ENCODE peak calls at places on chromosomes 6 and 20, in eight cellular contexts. C, Y, T, W, D, L, K and P are unnamed samples.

GRCh38 chr6:3876131-3876530 is 27.0 kb downstream of the FAM50B start:
- DNase-seq in W (no peak), K (no peak), Y (no peak), T (peak; percentile 85), C (no peak), L (no peak), D (no peak), P (no peak)

GRCh38 chr6:31180500-31180899 is 10.0 kb upstream of the POU5F1 start:
- DNase-seq in C (peak; percentile 93), L (no peak), Y (no peak), D (peak; percentile 51), W (peak; percentile 64), T (peak; percentile 32), K (peak; percentile 69), P (no peak)

GRCh38 chr6:101851911-101852310 is 458.4 kb downstream of the GRIK2 start:
- DNase-seq in D (peak; percentile 9), K (no peak), Y (no peak), C (no peak), L (no peak), T (no peak), W (no peak), P (no peak)

GRCh38 chr6:3628143-3628840 is 123.2 kb downstream of the PXDC1 start:
- DNase-seq in L (no peak), C (no peak), K (no peak), D (no peak), Y (peak; percentile 65), W (no peak), T (no peak), P (no peak)

GRCh38 chr20:38197217-38198008 is 32.3 kb upstream of the TGM2 start:
- DNase-seq in T (no peak), L (no peak), W (no peak), C (no peak), D (no peak), K (no peak), Y (no peak), P (no peak)

GRCh38 chr6:92588126-92588525 is 831.2 kb downstream of the EPHA7 start:
- DNase-seq in Y (no peak), L (no peak), K (no peak), T (no peak), D (no peak), C (no peak), W (no peak), P (no peak)

GRCh38 chr6:132977413-132977812 is 163.0 kb downstream of the RPS12 start:
- DNase-seq in L (no peak), W (no peak), K (no peak), T (no peak), C (no peak), D (no peak), Y (no peak), P (no peak)

GRCh38 chr20:24612799-24613775 is 143.7 kb downstream of the SYNDIG1 start:
- DNase-seq in C (no peak), D (peak; percentile 20), Y (no peak), K (no peak), W (no peak), T (no peak), L (no peak), P (no peak)

GRCh38 chr6:167840160-167840525 is 13.4 kb downstream of the AFDN start:
- DNase-seq in D (no peak), C (no peak), W (no peak), T (no peak), L (no peak), K (no peak), Y (no peak), P (no peak)

GRCh38 chr20:61387204-61387958 is 135.3 kb downstream of the CDH4 start:
- DNase-seq in C (peak; percentile 74), T (no peak), K (no peak), L (peak; percentile 45), W (no peak), Y (no peak), D (peak; percentile 63), P (no peak)

GRCh38 chr20:2799271-2799670 is 1.2 kb downstream of the CPXM1 start:
- DNase-seq in K (no peak), D (no peak), T (no peak), L (no peak), C (no peak), Y (no peak), W (no peak), P (no peak)

GRCh38 chr6:169830876-169831275 is 79.5 kb downstream of the ERMARD start:
- DNase-seq in T (no peak), D (no peak), K (no peak), Y (no peak), L (no peak), C (no peak), W (no peak), P (no peak)

GRCh38 chr6:28399370-28400121 is at the start of gene ZSCAN12:
- DNase-seq in K (peak; percentile 29), C (peak; percentile 43), W (peak; percentile 64), T (peak; percentile 76), Y (peak; percentile 86), L (peak; percentile 86), D (peak; percentile 90), P (no peak)

GRCh38 chr6:45843848-45844521 is 171.7 kb downstream of the CLIC5 start:
- DNase-seq in T (no peak), D (no peak), W (no peak), Y (no peak), C (no peak), K (no peak), L (no peak), P (no peak)

GRCh38 chr6:5260111-5260620 is 584 bp downstream of the LYRM4 start:
- DNase-seq in Y (peak; percentile 55), D (peak; percentile 61), T (peak; percentile 27), C (peak; percentile 62), W (peak; percentile 66), K (peak; percentile 54), L (peak; percentile 70), P (no peak)

GRCh38 chr6:155103816-155104366 is 108.8 kb downstream of the TIAM2 start:
- DNase-seq in L (peak; percentile 60), D (peak; percentile 35), T (no peak), W (no peak), K (no peak), C (no peak), Y (no peak), P (no peak)

GRCh38 chr6:34067814-34068213 is 78.1 kb downstream of the GRM4 start:
- DNase-seq in K (no peak), D (peak; percentile 16), L (no peak), C (no peak), Y (no peak), W (no peak), T (no peak), P (no peak)